ENCODE peak calls at places on chromosome X, in five cellular contexts. B is mesenchymal stem cell, L is IMR-90, E is neuronal stem cell, I is H9. K is an unnamed sample.

GRCh38 chrX:82676386-82676785 is 831.7 kb upstream of the POU3F4 start:
- DNase-seq in B (no peak), L (no peak), E (no peak), I (no peak), K (peak)

GRCh38 chrX:40434947-40435346 is 145.8 kb upstream of the ATP6AP2 start:
- DNase-seq in E (no peak), I (peak), B (peak), L (peak), K (no peak)

GRCh38 chrX:110311437-110312230 is 6.3 kb downstream of the AMMECR1 start:
- DNase-seq in I (no peak), B (no peak), E (no peak), L (no peak), K (no peak)

GRCh38 chrX:2693123-2693438 is 2.0 kb downstream of the CD99 start:
- DNase-seq in L (no peak), B (peak), I (no peak), E (no peak), K (no peak)

GRCh38 chrX:66680451-66680850 is 41.6 kb upstream of the EDA2R start:
- DNase-seq in B (no peak), L (peak), I (no peak), E (no peak), K (no peak)

GRCh38 chrX:72368796-72369195 is 63.1 kb upstream of the CITED1 start:
- DNase-seq in I (no peak), E (no peak), B (no peak), L (no peak), K (no peak)

GRCh38 chrX:63746278-63746677 is 38.7 kb downstream of the ARHGEF9 start:
- DNase-seq in B (no peak), I (no peak), E (no peak), L (no peak), K (no peak)

GRCh38 chrX:70454441-70455365 is 10.1 kb downstream of the DLG3 start:
- DNase-seq in I (peak), E (peak), B (peak), L (peak), K (peak)

GRCh38 chrX:126658447-126658846 is 105.8 kb upstream of the DCAF12L1 start:
- DNase-seq in E (no peak), I (no peak), B (no peak), L (no peak), K (no peak)

GRCh38 chrX:71637848-71638247 is 19.5 kb upstream of the CXCR3 start:
- DNase-seq in B (peak), L (peak), I (no peak), E (no peak), K (no peak)

GRCh38 chrX:103664363-103664762 is 22.1 kb downstream of the MORF4L2 start:
- DNase-seq in L (no peak), B (no peak), I (peak), E (no peak), K (no peak)

GRCh38 chrX:101550362-101550761 is at the start of gene ARMCX1:
- DNase-seq in L (peak), I (peak), B (peak), E (peak), K (peak)

GRCh38 chrX:106894978-106895452 is 8.1 kb downstream of the RIPPLY1 start:
- DNase-seq in L (peak), B (peak), I (no peak), E (no peak), K (no peak)

GRCh38 chrX:28988246-28988645 is 401.0 kb downstream of the IL1RAPL1 start:
- DNase-seq in L (no peak), I (no peak), B (no peak), E (no peak), K (no peak)

GRCh38 chrX:3713937-3714434 is 537 bp upstream of the PRKX start:
- DNase-seq in L (no peak), I (peak), E (no peak), B (no peak), K (peak)

GRCh38 chrX:129654652-129655546 is at the start of gene APLN:
- DNase-seq in L (peak), E (peak), B (peak), I (no peak), K (no peak)

GRCh38 chrX:37824491-37825224 is 22.7 kb downstream of the DYNLT3 start:
- DNase-seq in L (no peak), E (no peak), B (peak), I (no peak), K (no peak)

GRCh38 chrX:85115252-85115651 is 111.6 kb downstream of the APOOL start:
- DNase-seq in L (no peak), I (no peak), E (no peak), B (no peak), K (no peak)

GRCh38 chrX:110992611-110993010 is 103.4 kb upstream of the PAK3 start:
- DNase-seq in E (peak), L (peak), I (peak), B (peak), K (peak)

GRCh38 chrX:47637546-47638195 is 7.9 kb upstream of the CFP start:
- DNase-seq in E (no peak), L (no peak), B (no peak), I (peak), K (no peak)

GRCh38 chrX:24248042-24248441 is 65.8 kb downstream of the SUPT20HL2 start:
- DNase-seq in I (no peak), E (no peak), L (no peak), B (no peak), K (no peak)

GRCh38 chrX:51891245-51891644 is 2.2 kb upstream of the MAGED1 start:
- DNase-seq in B (no peak), L (no peak), E (no peak), I (no peak), K (no peak)

GRCh38 chrX:51891821-51892551 is 1.4 kb upstream of the MAGED1 start:
- DNase-seq in E (no peak), B (peak), L (peak), I (no peak), K (peak)

GRCh38 chrX:51893931-51894696 is 691 bp downstream of the MAGED1 start:
- DNase-seq in E (peak), L (peak), I (no peak), B (peak), K (peak)

GRCh38 chrX:51894697-51895336 is 1.4 kb downstream of the MAGED1 start:
- DNase-seq in E (no peak), B (peak), L (peak), I (no peak), K (no peak)

GRCh38 chrX:51892921-51893745 is at the start of gene MAGED1:
- DNase-seq in B (peak), E (peak), I (peak), L (peak), K (peak)
- H3K14ac ChIP-seq in B (no peak), E (no peak), I (no peak), L (peak), K (peak)

DNA sequence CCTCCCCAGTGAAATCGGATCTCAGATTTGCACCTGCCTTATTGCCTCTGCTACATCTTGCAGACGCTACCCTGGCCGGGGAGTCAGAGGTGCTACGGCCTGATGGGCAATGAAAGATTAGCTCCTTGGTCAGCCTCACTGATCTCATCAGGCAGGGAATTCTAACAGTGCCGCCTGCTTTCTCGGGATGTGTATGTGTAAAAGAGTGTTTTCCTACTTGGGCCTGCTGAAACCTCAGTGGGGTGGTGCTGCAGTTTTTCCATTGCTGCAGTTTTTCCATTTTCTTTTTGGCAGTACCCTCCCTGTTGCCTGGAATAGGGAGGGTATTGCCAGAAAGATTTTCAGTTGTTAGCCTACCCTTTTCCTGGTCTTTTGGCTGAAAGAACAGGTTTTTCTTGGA is 117.5 kb downstream of the CDKL5 start:
- DNase-seq in B (no peak), L (no peak), E (no peak), I (no peak), K (no peak)
- H3K14ac ChIP-seq in B (no peak), L (no peak), E (no peak), I (no peak), K (no peak)

GRCh38 chrX:54811301-54811885 is 3.8 kb downstream of the MAGED2 start:
- DNase-seq in I (no peak), E (no peak), L (no peak), B (no peak), K (no peak)

GRCh38 chrX:54810532-54810931 is 3.0 kb downstream of the MAGED2 start:
- DNase-seq in E (no peak), B (no peak), L (no peak), I (no peak), K (no peak)

GRCh38 chrX:54808605-54809483 is 1.3 kb downstream of the MAGED2 start:
- DNase-seq in L (peak), E (peak), B (peak), I (peak), K (peak)

GRCh38 chrX:54807524-54808108 is at the start of gene MAGED2:
- DNase-seq in E (peak), B (peak), I (peak), L (peak), K (no peak)

GRCh38 chrX:54808109-54808604 is 612 bp downstream of the MAGED2 start:
- DNase-seq in B (peak), L (no peak), E (peak), I (peak), K (peak)
- H3K14ac ChIP-seq in B (no peak), L (peak), E (no peak), I (no peak), K (peak)

GRCh38 chrX:119757646-119757978 is 776 bp upstream of the SOWAHD start:
- DNase-seq in I (no peak), E (no peak), L (no peak), B (no peak), K (no peak)
- H3K14ac ChIP-seq in I (no peak), E (no peak), L (no peak), B (no peak), K (peak)

GRCh38 chrX:49037883-49038475 is 5.2 kb downstream of the TFE3 start:
- DNase-seq in I (no peak), L (peak), B (peak), E (no peak), K (peak)

GRCh38 chrX:49040376-49040955 is 2.7 kb downstream of the TFE3 start:
- DNase-seq in I (no peak), L (peak), E (no peak), B (peak), K (peak)

GRCh38 chrX:49042581-49043219 is 457 bp downstream of the TFE3 start:
- DNase-seq in I (no peak), B (no peak), E (no peak), L (no peak), K (no peak)

GRCh38 chrX:49041683-49042529 is 1.3 kb downstream of the TFE3 start:
- DNase-seq in B (peak), I (no peak), E (no peak), L (peak), K (peak)

DNA sequence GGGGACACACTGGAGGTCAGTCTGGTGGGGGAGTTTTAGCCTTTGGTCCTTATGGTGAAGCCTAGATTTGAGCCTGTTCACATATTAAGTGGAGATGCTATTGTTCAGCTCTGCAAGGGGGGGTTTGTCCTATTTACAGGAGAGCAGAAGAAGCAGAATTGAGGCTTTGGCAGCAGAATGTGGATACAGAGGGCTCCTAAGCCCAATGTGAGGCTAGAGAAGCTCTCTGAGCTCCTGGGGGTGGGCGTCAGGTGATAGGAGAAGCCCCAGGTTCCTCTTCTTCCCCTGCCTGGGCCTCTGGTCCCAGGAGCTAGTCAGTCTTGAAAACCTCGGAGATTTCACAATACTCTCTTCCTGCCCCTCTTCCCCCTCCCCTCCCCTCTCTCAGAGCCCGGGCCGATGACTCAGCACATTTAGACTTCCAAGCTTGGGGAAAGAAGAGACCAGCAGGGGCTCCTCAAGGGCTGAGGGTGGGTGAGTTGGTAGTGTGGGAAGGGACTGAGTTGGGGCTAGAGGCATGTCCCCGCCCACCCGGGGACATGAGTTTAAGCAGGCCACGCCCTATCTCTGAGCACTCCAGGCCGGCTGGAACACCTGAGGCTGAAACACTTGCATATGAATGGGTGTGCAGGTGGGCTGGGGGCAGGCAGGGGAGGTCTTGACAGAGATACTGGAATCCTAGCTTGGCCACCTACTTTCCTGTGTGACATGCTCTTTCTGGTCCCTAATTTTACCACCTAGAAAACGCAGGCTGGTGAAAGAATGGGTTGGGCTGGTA is 3.4 kb downstream of the TFE3 start:
- DNase-seq in L (peak), E (peak), I (peak), B (peak), K (peak)
- H3K14ac ChIP-seq in L (peak), E (no peak), I (no peak), B (no peak), K (peak)

GRCh38 chrX:16786139-16786790 is at the start of gene TXLNG:
- DNase-seq in E (peak), B (peak), L (peak), I (peak), K (peak)

GRCh38 chrX:16788477-16788876 is 2.2 kb downstream of the TXLNG start:
- DNase-seq in E (no peak), L (no peak), B (no peak), I (no peak), K (no peak)

GRCh38 chrX:16785247-16786138 is 773 bp upstream of the TXLNG start:
- DNase-seq in L (no peak), E (no peak), B (no peak), I (no peak), K (peak)

GRCh38 chrX:16783452-16783851 is 2.8 kb upstream of the TXLNG start:
- DNase-seq in E (no peak), L (no peak), B (no peak), I (no peak), K (no peak)

DNA sequence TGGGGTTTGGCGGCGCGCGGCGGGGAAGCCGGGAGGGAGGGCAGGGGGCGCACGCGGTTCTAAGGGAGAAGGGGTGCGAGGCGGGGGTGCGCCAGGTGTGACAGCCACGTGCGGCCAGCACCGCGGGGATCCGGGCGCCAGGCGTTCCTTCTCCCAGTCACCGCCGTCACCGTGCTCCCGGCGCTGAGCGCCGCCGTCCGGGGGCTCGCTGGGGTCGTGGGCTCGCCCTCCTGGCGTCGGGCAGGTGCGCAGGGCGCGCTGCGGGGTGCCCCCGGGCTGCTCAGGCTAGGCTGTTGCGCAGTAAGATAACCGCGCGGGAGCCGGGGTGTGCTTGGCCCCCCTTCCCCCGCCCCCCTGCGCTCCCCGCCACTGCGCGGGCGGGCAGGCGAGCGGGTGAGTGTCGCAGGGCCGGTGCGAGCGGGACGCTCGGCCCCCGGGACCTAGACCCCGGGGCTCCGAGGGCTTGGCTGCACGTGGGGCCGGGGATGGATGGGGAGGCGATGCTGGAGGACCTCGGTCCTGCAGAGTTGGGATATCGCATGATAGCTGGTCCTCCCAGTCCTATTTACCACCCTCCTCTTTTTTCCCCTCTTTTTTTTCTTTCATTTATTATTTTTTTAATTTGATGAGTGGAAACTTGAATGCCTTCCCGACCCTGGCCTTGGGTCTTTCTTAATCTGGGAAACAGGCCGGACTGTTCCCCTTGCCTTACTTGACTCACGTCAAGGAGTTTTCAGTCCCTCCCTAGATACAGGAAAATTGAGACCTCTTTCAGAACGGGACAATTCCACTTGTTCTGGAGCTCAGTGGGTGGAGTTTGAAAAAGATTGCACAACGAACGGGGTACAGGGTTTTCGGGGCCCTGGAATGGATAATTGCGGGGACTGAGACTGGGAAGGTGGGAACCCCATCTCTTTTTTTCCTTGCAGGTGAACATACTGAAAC is 797 bp downstream of the TXLNG start:
- DNase-seq in E (no peak), B (no peak), I (no peak), L (no peak), K (no peak)
- H3K14ac ChIP-seq in E (no peak), B (no peak), I (peak), L (no peak), K (no peak)

DNA sequence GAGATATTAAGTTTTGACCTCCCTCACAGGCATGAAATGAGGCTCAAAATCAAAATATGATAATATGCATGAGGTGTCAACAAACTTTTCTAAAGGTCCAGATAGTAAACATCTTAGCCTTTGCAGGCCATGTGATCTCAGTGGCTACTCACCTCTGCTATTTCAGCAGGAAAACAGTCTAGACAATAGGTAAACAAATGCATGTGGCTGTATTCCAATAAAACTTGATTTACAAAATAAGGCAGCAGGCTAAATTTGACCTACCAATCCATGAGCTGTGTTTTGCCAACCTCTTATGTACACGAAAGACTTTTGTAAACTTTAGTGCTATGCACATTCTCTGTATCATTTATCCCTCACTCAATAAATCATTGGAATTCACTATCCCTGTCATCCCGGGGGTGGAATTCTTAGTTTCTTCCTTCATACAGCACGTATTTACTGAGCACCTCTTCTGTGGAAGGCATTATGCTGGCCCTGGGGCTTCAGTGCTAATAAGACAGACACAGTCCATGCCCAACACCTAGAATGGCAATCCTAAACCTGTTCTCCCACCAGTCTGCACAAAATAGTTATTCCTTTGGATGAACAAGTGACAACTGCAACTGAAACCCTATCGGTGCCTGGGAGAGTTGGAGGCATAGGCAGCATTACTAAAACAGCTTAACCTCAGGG is 19.9 kb downstream of the MAGEB17 start:
- DNase-seq in B (peak), E (no peak), L (peak), I (no peak), K (no peak)
- H3K14ac ChIP-seq in B (no peak), E (no peak), L (peak), I (no peak), K (no peak)